ENCODE peak calls at places on chromosomes 1 and 21, in five cellular contexts. W, L, U, R and O are unnamed samples.

GRCh38 chr1:152110860-152111514 is 4.3 kb downstream of the TCHH start:
- DNase-seq in W (peak; percentile 25), L (no peak), U (peak; percentile 5), R (no peak), O (peak; percentile 76)

GRCh38 chr1:147337040-147337439 is 94.6 kb downstream of the CHD1L start:
- DNase-seq in W (no peak), L (no peak), U (no peak), R (no peak), O (no peak)

GRCh38 chr1:65904681-65905083 is 112.0 kb downstream of the PDE4B start:
- DNase-seq in W (no peak), L (no peak), U (no peak), R (no peak), O (no peak)

GRCh38 chr1:42380617-42381423 is at the start of gene RIMKLA:
- DNase-seq in W (peak; percentile 54), L (peak; percentile 40), U (peak; percentile 53), R (no peak), O (no peak)

GRCh38 chr1:247961796-247962195 is 3.2 kb upstream of the OR2AK2 start:
- DNase-seq in W (no peak), L (no peak), U (no peak), R (no peak), O (no peak)

GRCh38 chr1:183090386-183091006 is 67.3 kb downstream of the LAMC1 start:
- DNase-seq in W (no peak), L (no peak), U (no peak), R (no peak), O (no peak)

GRCh38 chr21:45856422-45856821 is 125.1 kb upstream of the COL6A1 start:
- DNase-seq in W (no peak), L (no peak), U (no peak), R (no peak), O (no peak)

GRCh38 chr1:11484321-11484655 is 5.3 kb downstream of the DISP3 start:
- DNase-seq in W (no peak), L (no peak), U (no peak), R (no peak), O (no peak)

GRCh38 chr1:236844499-236845271 is 49.6 kb downstream of the MTR start:
- DNase-seq in W (no peak), L (no peak), U (no peak), R (no peak), O (no peak)

GRCh38 chr21:33071878-33072306 is 2.0 kb downstream of the OLIG1 start:
- DNase-seq in W (no peak), L (no peak), U (no peak), R (no peak), O (no peak)

GRCh38 chr1:93631626-93632365 is 49.8 kb downstream of the BCAR3 start:
- DNase-seq in W (no peak), L (no peak), U (no peak), R (peak; percentile 64), O (no peak)

GRCh38 chr1:119811428-119811827 is at the start of gene REG4:
- DNase-seq in W (no peak), L (no peak), U (no peak), R (no peak), O (no peak)

GRCh38 chr1:69585666-69586065 is 17.9 kb downstream of the LRRC7 start:
- DNase-seq in W (no peak), L (no peak), U (no peak), R (no peak), O (no peak)

GRCh38 chr1:9626201-9626608 is 25.3 kb upstream of the PIK3CD start:
- DNase-seq in W (no peak), L (no peak), U (peak; percentile 37), R (peak; percentile 73), O (no peak)

GRCh38 chr1:229130028-229130668 is 140.8 kb upstream of the RAB4A start:
- DNase-seq in W (no peak), L (no peak), U (no peak), R (peak; percentile 40), O (no peak)

GRCh38 chr1:205545001-205545919 is 40.8 kb downstream of the CDK18 start:
- DNase-seq in W (no peak), L (no peak), U (no peak), R (no peak), O (no peak)

GRCh38 chr1:213821175-213821942 is 166.4 kb upstream of the PROX1 start:
- DNase-seq in W (no peak), L (no peak), U (no peak), R (no peak), O (no peak)

GRCh38 chr1:55626326-55626725 is 411.2 kb upstream of the USP24 start:
- DNase-seq in W (no peak), L (no peak), U (no peak), R (no peak), O (no peak)

GRCh38 chr1:67250051-67250653 is 57.5 kb upstream of the IL12RB2 start:
- DNase-seq in W (no peak), L (no peak), U (no peak), R (peak; percentile 36), O (no peak)

GRCh38 chr1:19477284-19478240 is 7.8 kb downstream of the CAPZB start:
- DNase-seq in W (no peak), L (peak; percentile 37), U (no peak), R (peak; percentile 69), O (no peak)

GRCh38 chr21:15718709-15719108 is 11.1 kb upstream of the USP25 start:
- DNase-seq in W (no peak), L (no peak), U (no peak), R (no peak), O (no peak)

GRCh38 chr1:153192697-153193096 is 10.5 kb upstream of the LELP1 start:
- DNase-seq in W (peak; percentile 57), L (peak; percentile 15), U (no peak), R (peak; percentile 12), O (no peak)

GRCh38 chr1:111921948-111922347 is 67.5 kb downstream of the KCND3 start:
- DNase-seq in W (no peak), L (peak; percentile 3), U (no peak), R (no peak), O (no peak)

GRCh38 chr1:95058974-95059373 is 13.8 kb downstream of the ALG14 start:
- DNase-seq in W (no peak), L (no peak), U (no peak), R (no peak), O (no peak)

GRCh38 chr1:46174448-46175231 is at the start of gene TSPAN1:
- DNase-seq in W (no peak), L (no peak), U (no peak), R (no peak), O (no peak)

GRCh38 chr1:33925586-33925985 is 61.7 kb downstream of the HMGB4 start:
- DNase-seq in W (no peak), L (no peak), U (no peak), R (no peak), O (no peak)

GRCh38 chr1:227390525-227390924 is 72.2 kb upstream of the CDC42BPA start:
- DNase-seq in W (no peak), L (no peak), U (no peak), R (no peak), O (no peak)

GRCh38 chr21:25500598-25500997 is 106.7 kb downstream of the MRPL39 start:
- DNase-seq in W (no peak), L (no peak), U (no peak), R (no peak), O (no peak)